ENCODE peak calls at places on chromosome 15, in four cellular contexts. One of them, this sample, is unnamed.

GRCh38 chr15:72285927-72286516 is 13.7 kb upstream of the PARP6 start:
- DNase-seq in mesenchymal stem cell: peak
- DNase-seq in GM23338: peak
- DNase-seq in right atrium auricular region: no peak
- DNase-seq in this sample: no peak

GRCh38 chr15:23503546-23503945 is 56.5 kb upstream of the GOLGA6L2 start:
- DNase-seq in GM23338: peak
- DNase-seq in right atrium auricular region: no peak
- DNase-seq in mesenchymal stem cell: no peak
- DNase-seq in this sample: no peak

GRCh38 chr15:61228025-61228901 is 839 bp downstream of the RORA start:
- DNase-seq in right atrium auricular region: no peak
- DNase-seq in GM23338: peak
- DNase-seq in mesenchymal stem cell: peak
- DNase-seq in this sample: peak

GRCh38 chr15:43748376-43748775 is 2.1 kb downstream of the PDIA3 start:
- DNase-seq in right atrium auricular region: no peak
- DNase-seq in mesenchymal stem cell: peak
- DNase-seq in GM23338: peak
- DNase-seq in this sample: no peak

GRCh38 chr15:67508367-67508766 is 12.6 kb upstream of the C15orf61 start:
- DNase-seq in right atrium auricular region: no peak
- DNase-seq in mesenchymal stem cell: no peak
- DNase-seq in GM23338: no peak
- DNase-seq in this sample: no peak

GRCh38 chr15:42010434-42010833 is 10.4 kb downstream of the PLA2G4E start:
- DNase-seq in mesenchymal stem cell: peak
- DNase-seq in GM23338: no peak
- DNase-seq in right atrium auricular region: no peak
- DNase-seq in this sample: no peak

GRCh38 chr15:40747685-40748631 is 7.1 kb downstream of the RMDN3 start:
- DNase-seq in GM23338: no peak
- DNase-seq in right atrium auricular region: no peak
- DNase-seq in mesenchymal stem cell: no peak
- DNase-seq in this sample: no peak

GRCh38 chr15:85642693-85643058 is 152.0 kb downstream of the KLHL25 start:
- DNase-seq in mesenchymal stem cell: peak
- DNase-seq in GM23338: no peak
- DNase-seq in right atrium auricular region: peak
- DNase-seq in this sample: no peak

GRCh38 chr15:30794388-30794787 is 109.3 kb upstream of the FAN1 start:
- DNase-seq in right atrium auricular region: no peak
- DNase-seq in GM23338: no peak
- DNase-seq in mesenchymal stem cell: no peak
- DNase-seq in this sample: no peak
- H3K27ac ChIP-seq in right atrium auricular region: no peak
- H3K27ac ChIP-seq in GM23338: no peak
- H3K27ac ChIP-seq in mesenchymal stem cell: no peak
- H3K27ac ChIP-seq in this sample: no peak

DNA sequence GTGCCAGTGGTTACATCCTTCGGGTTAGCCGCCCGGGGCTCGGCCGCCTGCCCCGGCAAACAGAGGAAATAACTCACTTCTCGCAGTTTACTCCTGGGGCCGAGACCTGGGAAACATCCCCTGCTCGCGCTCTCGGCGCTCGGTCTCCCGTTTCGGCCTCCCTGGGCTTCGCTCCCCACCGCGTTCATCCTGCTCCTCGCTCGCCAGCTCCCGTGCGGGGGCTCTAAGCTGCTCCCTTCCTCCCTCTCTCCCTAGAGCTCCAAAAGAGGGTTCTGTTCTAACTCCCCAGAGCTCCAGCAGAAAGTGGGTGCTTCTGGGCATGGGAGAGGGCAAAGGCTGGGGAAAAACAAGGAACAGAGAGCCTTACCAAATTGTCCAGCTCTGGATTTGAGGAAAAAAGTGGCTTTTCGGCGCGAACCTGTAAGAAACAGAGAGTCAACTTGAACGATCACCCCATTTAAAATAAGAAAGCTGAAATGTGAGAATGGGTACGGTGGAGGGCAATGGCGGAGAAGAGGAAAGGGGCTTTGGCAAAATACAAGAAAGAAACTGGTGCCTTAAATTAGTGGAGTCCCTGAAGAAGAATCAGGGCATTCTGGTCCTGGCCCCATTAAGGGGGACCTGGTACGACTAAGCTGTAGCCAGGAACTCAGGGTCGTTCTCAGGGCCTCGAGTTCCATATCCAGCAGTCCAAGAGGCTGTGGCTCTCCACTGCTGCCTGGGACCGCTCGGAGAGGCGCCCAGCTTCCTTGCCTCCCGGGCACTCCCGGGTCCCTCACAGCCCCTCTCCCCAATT is 5.0 kb downstream of the MEIS2 start:
- DNase-seq in right atrium auricular region: no peak
- DNase-seq in GM23338: peak
- DNase-seq in mesenchymal stem cell: peak
- DNase-seq in this sample: peak
- H3K27ac ChIP-seq in right atrium auricular region: peak
- H3K27ac ChIP-seq in GM23338: peak
- H3K27ac ChIP-seq in mesenchymal stem cell: peak
- H3K27ac ChIP-seq in this sample: peak

GRCh38 chr15:74794248-74794969 is 12.5 kb downstream of the CSK start:
- DNase-seq in right atrium auricular region: no peak
- DNase-seq in mesenchymal stem cell: no peak
- DNase-seq in GM23338: no peak
- DNase-seq in this sample: no peak

GRCh38 chr15:74791667-74792066 is 9.8 kb downstream of the CSK start:
- DNase-seq in mesenchymal stem cell: no peak
- DNase-seq in GM23338: no peak
- DNase-seq in right atrium auricular region: no peak
- DNase-seq in this sample: no peak

GRCh38 chr15:74792227-74793016 is 10.5 kb downstream of the CSK start:
- DNase-seq in GM23338: no peak
- DNase-seq in mesenchymal stem cell: no peak
- DNase-seq in right atrium auricular region: no peak
- DNase-seq in this sample: no peak

GRCh38 chr15:74794970-74795349 is 13.1 kb downstream of the CSK start:
- DNase-seq in right atrium auricular region: no peak
- DNase-seq in GM23338: no peak
- DNase-seq in mesenchymal stem cell: no peak
- DNase-seq in this sample: no peak

DNA sequence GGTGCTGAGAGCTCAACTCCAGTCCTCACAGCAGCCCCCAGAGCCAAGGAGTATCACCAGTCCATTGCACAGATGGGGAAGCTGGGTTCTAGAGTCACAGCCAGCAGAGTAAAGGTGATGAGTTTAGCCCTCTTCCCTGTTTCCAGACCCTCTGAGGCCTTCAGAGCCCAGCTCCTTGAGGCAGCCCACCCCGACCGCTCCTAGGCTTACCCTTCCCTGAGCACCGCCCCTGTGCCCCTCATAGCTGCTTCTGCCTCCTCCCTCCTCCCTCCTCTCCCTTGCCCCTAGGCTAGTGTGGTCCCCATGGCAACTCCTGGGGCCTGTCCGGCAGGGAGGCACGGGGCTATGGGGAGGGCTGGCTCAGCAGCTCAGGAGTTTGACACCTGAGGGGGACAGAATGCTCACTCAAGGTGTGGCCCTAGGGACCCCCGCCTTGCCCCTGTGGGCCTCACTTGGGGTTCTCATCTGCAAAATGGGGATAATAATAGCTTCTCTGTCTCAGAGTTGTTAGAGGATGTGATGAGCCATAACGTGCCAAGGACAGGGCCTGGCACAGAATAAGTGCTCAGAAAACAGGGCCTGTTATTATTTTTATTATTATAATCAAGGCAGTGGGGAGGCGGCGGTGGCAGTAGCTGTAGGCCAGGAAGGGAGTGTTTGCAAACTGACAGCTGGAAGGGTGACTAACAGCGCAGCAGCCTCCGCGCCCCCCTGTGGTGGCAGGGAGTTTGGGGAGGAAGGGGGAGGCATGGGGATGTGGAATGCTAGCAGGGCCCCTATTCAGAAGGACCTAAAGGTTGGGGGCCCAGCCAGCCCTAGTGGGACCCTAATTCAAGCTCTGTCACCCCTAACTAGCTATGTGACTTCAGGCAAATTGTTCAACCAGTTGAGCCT is 11.5 kb downstream of the CSK start:
- DNase-seq in GM23338: peak
- DNase-seq in mesenchymal stem cell: peak
- DNase-seq in right atrium auricular region: no peak
- DNase-seq in this sample: no peak
- H3K27ac ChIP-seq in GM23338: no peak
- H3K27ac ChIP-seq in mesenchymal stem cell: no peak
- H3K27ac ChIP-seq in right atrium auricular region: peak
- H3K27ac ChIP-seq in this sample: no peak

DNA sequence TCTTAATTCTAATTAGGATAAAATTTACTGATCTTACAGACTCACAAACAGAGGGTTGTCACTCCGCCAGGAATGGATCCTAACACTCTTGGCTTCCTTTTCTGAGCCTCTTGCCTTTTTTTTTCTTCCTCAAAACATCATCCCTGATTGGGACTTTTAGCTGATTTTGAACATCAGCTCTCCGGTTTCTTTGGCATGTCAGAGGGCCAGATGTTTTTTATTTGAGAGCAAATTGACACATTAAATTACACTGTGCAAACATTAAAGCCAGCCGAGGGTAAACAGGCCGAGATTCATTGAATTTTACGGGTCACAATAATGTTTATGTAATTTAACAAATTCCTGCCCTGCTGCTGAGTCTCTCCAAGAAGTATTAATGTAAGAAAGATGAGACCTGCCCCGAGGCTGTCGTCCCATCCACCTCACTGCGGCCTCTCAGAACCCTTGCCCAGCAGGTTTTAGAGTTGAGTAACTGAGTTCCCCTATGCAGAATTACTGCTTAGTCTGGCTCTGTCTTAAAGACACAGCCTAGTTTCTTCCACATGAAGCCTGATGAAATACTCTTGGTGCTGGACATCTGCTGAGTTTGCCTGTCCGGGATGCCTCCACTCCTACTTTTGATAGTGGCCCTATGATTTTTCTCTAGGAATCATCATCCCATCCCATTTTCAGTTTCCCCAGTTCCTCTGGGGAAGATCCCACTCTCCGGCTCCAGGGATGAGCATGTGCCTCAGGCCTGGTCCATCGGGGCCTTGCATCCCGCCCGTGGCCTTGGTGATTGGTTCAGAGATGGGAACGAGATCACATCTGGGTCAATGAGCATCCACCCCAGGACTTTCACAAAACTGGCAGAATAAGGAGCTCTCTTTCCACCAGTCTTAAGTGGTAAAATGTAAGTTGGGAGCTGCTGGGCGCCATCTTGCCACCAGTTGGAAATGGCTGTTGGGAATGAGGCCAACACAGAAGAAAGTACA is 226.6 kb upstream of the TLE3 start:
- DNase-seq in GM23338: no peak
- DNase-seq in right atrium auricular region: peak
- DNase-seq in mesenchymal stem cell: no peak
- DNase-seq in this sample: no peak
- H3K27ac ChIP-seq in GM23338: no peak
- H3K27ac ChIP-seq in right atrium auricular region: no peak
- H3K27ac ChIP-seq in mesenchymal stem cell: no peak
- H3K27ac ChIP-seq in this sample: no peak